ENCODE peak calls at places on chromosomes 7 and 10, in six cellular contexts. U, G, Q, J, A and D are unnamed samples.

GRCh38 chr10:129918836-129919235 is 45.2 kb downstream of the EBF3 start:
- DNase-seq in J (peak; percentile 3), Q (no peak), U (no peak), G (no peak), A (no peak), D (no peak)

GRCh38 chr10:123619067-123619855 is 46.9 kb upstream of the GPR26 start:
- DNase-seq in U (no peak), A (no peak), Q (no peak), G (no peak), J (no peak), D (no peak)

GRCh38 chr7:93897680-93898079 is 7.1 kb upstream of the TFPI2 start:
- DNase-seq in J (no peak), G (no peak), Q (no peak), U (no peak), A (no peak), D (no peak)

GRCh38 chr7:17369686-17370426 is 71.4 kb downstream of the AHR start:
- DNase-seq in Q (no peak), U (no peak), A (no peak), G (no peak), J (no peak), D (no peak)

GRCh38 chr7:36677769-36678435 is 46.4 kb downstream of the AOAH start:
- DNase-seq in Q (no peak), A (no peak), G (no peak), J (no peak), U (no peak), D (no peak)

GRCh38 chr10:66564341-66564740 is 361.5 kb upstream of the LRRTM3 start:
- DNase-seq in U (no peak), Q (no peak), J (no peak), G (no peak), A (no peak), D (no peak)

GRCh38 chr7:101255841-101256240 is 11.0 kb upstream of the FIS1 start:
- DNase-seq in A (no peak), J (no peak), Q (no peak), G (no peak), U (no peak), D (no peak)

GRCh38 chr7:94578615-94579014 is 69.0 kb downstream of the CASD1 start:
- DNase-seq in A (no peak), G (no peak), Q (no peak), J (no peak), U (no peak), D (no peak)

GRCh38 chr10:113071446-113071845 is 121.4 kb downstream of the TCF7L2 start:
- DNase-seq in G (no peak), U (peak; percentile 76), Q (no peak), J (peak; percentile 81), A (no peak), D (no peak)

GRCh38 chr7:145557805-145558204 is 558.8 kb upstream of the CNTNAP2 start:
- DNase-seq in J (no peak), U (no peak), Q (no peak), A (no peak), G (no peak), D (no peak)

GRCh38 chr10:85719408-85719807 is 647.2 kb downstream of the GRID1 start:
- DNase-seq in Q (no peak), J (no peak), G (no peak), U (no peak), A (no peak), D (no peak)

GRCh38 chr7:3244241-3244814 is 56.7 kb upstream of the SDK1 start:
- DNase-seq in A (no peak), G (peak; percentile 84), U (no peak), Q (no peak), J (no peak), D (no peak)

GRCh38 chr10:127145173-127145572 is 51.2 kb downstream of the INSYN2A start:
- DNase-seq in Q (no peak), U (no peak), J (no peak), A (no peak), G (no peak), D (no peak)

GRCh38 chr7:159086301-159086925 is 58.3 kb downstream of the VIPR2 start:
- DNase-seq in U (no peak), A (peak; percentile 20), Q (no peak), G (no peak), J (no peak), D (no peak)

GRCh38 chr7:82665966-82666507 is 222.5 kb upstream of the CACNA2D1 start:
- DNase-seq in A (no peak), U (no peak), G (no peak), Q (no peak), J (no peak), D (no peak)

GRCh38 chr10:17836917-17837316 is 27.8 kb downstream of the MRC1 start:
- DNase-seq in J (peak; percentile 18), U (no peak), A (peak; percentile 61), G (no peak), Q (no peak), D (no peak)

GRCh38 chr10:118035358-118036031 is 11.2 kb downstream of the RAB11FIP2 start:
- DNase-seq in G (no peak), U (no peak), A (no peak), J (no peak), Q (no peak), D (no peak)

GRCh38 chr7:46558482-46559193 is 637.6 kb upstream of the IGFBP3 start:
- DNase-seq in Q (no peak), U (no peak), A (no peak), G (no peak), J (no peak), D (no peak)

GRCh38 chr10:110181911-110182310 is 25.5 kb upstream of the MXI1 start:
- DNase-seq in A (no peak), G (no peak), U (no peak), J (no peak), Q (no peak), D (no peak)

GRCh38 chr10:14087585-14087984 is 243.1 kb downstream of the FRMD4A start:
- DNase-seq in U (no peak), G (no peak), Q (no peak), A (no peak), J (no peak), D (no peak)

GRCh38 chr7:27174077-27175004 is at the start of gene HOXA10:
- DNase-seq in U (no peak), J (peak; percentile 7), Q (peak; percentile 43), A (peak; percentile 52), G (no peak), D (no peak)

GRCh38 chr7:27173412-27174076 is 576 bp downstream of the HOXA10 start:
- DNase-seq in J (peak; percentile 20), U (no peak), G (no peak), Q (peak; percentile 48), A (peak; percentile 46), D (no peak)

GRCh38 chr7:27172388-27172774 is 1.7 kb downstream of the HOXA10 start:
- DNase-seq in J (peak; percentile 12), U (no peak), Q (no peak), A (peak; percentile 30), G (no peak), D (peak; percentile 58)

GRCh38 chr7:27171636-27172387 is 2.3 kb downstream of the HOXA10 start:
- DNase-seq in A (peak; percentile 56), Q (no peak), U (no peak), J (peak; percentile 5), G (no peak), D (no peak)

GRCh38 chr7:27172823-27173411 is 1.2 kb downstream of the HOXA10 start:
- DNase-seq in J (peak; percentile 13), Q (peak; percentile 40), A (peak; percentile 48), U (no peak), G (no peak), D (peak; percentile 89)
- H3K4me1 ChIP-seq in J (peaks cover 38% of the 10 kb centered on the region), Q (peaks cover 40% of the 10 kb centered on the region), A (no peaks in the 10 kb centered on the region), U (peaks cover 55% of the 10 kb centered on the region), G (peaks cover 5% of the 10 kb centered on the region), D (peaks cover 17% of the 10 kb centered on the region)

GRCh38 chr10:11473128-11473760 is 138.2 kb downstream of the USP6NL start:
- DNase-seq in J (no peak), Q (no peak), G (no peak), A (peak; percentile 69), U (no peak), D (no peak)
- H3K4me1 ChIP-seq in J (peaks cover 8% of the 10 kb centered on the region), Q (no peaks in the 10 kb centered on the region), G (no peaks in the 10 kb centered on the region), A (peaks cover 10% of the 10 kb centered on the region), U (no peaks in the 10 kb centered on the region), D (no peaks in the 10 kb centered on the region)

DNA sequence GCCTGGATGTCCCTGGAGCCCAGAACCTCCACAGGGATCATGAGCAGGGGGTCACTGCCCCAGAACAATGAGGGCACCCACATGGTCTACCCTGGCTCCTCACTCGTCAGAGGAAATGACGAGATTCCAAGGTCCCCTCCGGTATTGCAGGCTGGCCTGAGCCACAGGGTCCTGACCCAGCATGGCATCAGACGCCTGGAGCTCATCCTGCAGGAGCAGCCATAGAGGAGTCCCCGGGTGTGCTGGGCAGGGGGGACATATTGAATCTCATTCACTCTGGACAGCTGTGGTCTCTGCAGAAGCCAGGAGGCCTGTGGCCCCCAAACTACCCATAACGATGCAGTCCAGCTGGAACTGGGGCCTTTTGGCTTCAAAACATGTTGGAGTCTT is 27.8 kb downstream of the ANXA8 start:
- DNase-seq in J (no peak), Q (peak; percentile 28), A (peak; percentile 15), U (no peak), G (no peak), D (no peak)
- H3K4me1 ChIP-seq in J (no peaks in the 10 kb centered on the region), Q (no peaks in the 10 kb centered on the region), A (no peaks in the 10 kb centered on the region), U (no peaks in the 10 kb centered on the region), G (peaks cover 3% of the 10 kb centered on the region), D (no peaks in the 10 kb centered on the region)

GRCh38 chr7:5424689-5425506 is 1.3 kb upstream of the TNRC18 start:
- DNase-seq in A (no peak), Q (peak; percentile 72), G (no peak), J (peak; percentile 77), U (peak; percentile 75), D (peak; percentile 79)
- H3K4me1 ChIP-seq in A (no peaks in the 10 kb centered on the region), Q (peaks cover 20% of the 10 kb centered on the region), G (no peaks in the 10 kb centered on the region), J (peaks cover 81% of the 10 kb centered on the region), U (peaks cover 53% of the 10 kb centered on the region), D (peaks cover 14% of the 10 kb centered on the region)

GRCh38 chr10:119703903-119704508 is 21.8 kb upstream of the INPP5F start:
- DNase-seq in A (no peak), J (no peak), Q (no peak), G (no peak), U (no peak), D (no peak)

GRCh38 chr10:119702482-119703041 is 23.3 kb upstream of the INPP5F start:
- DNase-seq in U (no peak), J (no peak), Q (no peak), A (no peak), G (no peak), D (no peak)

GRCh38 chr10:119700321-119700954 is 25.4 kb upstream of the INPP5F start:
- DNase-seq in J (no peak), U (no peak), Q (no peak), A (no peak), G (no peak), D (no peak)

GRCh38 chr10:119705434-119705831 is 20.4 kb upstream of the INPP5F start:
- DNase-seq in A (no peak), G (no peak), Q (no peak), U (no peak), J (no peak), D (no peak)

GRCh38 chr10:119701861-119702260 is 24.0 kb upstream of the INPP5F start:
- DNase-seq in Q (no peak), J (no peak), A (no peak), U (no peak), G (no peak), D (no peak)
- H3K4me1 ChIP-seq in Q (no peaks in the 10 kb centered on the region), J (no peaks in the 10 kb centered on the region), A (peaks cover 3% of the 10 kb centered on the region), U (peaks cover 27% of the 10 kb centered on the region), G (peaks cover 3% of the 10 kb centered on the region), D (no peaks in the 10 kb centered on the region)